ENCODE peak calls at places on chromosomes 1 and 21, in six cellular contexts. C is heart left ventricle, E is small intestine, G is colonic mucosa, K is BE2C, J is H9. Z is an unnamed sample. For H3K27me3 and H3K4me1, the result is how much of the 10 kb centered on the place peaks cover.

GRCh38 chr21:42406201-42406601 is 2.5 kb downstream of the UBASH3A start:
- DNase-seq in J (no peak), E (peak), C (no peak), K (no peak), G (no peak), Z (no peak)

GRCh38 chr1:221303623-221304022 is 424.4 kb downstream of the HLX start:
- DNase-seq in G (no peak), C (no peak), K (no peak), J (no peak), E (no peak), Z (no peak)

GRCh38 chr1:111323231-111323630 is 32.6 kb downstream of the CHIA start:
- DNase-seq in K (no peak), E (no peak), J (no peak), G (no peak), C (no peak), Z (no peak)

GRCh38 chr1:207838156-207839082 is 72.5 kb downstream of the CD34 start:
- DNase-seq in G (no peak), E (no peak), C (peak), K (no peak), J (no peak), Z (no peak)

GRCh38 chr1:235399661-235400060 is 32.4 kb downstream of the TBCE start:
- DNase-seq in C (no peak), G (no peak), E (no peak), K (peak), J (no peak), Z (no peak)

GRCh38 chr1:212346586-212346985 is 61.4 kb downstream of the PPP2R5A start:
- DNase-seq in E (no peak), J (no peak), K (no peak), C (no peak), G (no peak), Z (no peak)

GRCh38 chr1:29713857-29714256 is 477.5 kb downstream of the PTPRU start:
- DNase-seq in K (no peak), G (no peak), E (no peak), J (no peak), C (no peak), Z (no peak)

GRCh38 chr21:44890338-44890931 is 16.9 kb upstream of the PTTG1IP start:
- DNase-seq in G (no peak), C (peak), J (no peak), K (peak), E (no peak), Z (no peak)

GRCh38 chr1:198165927-198166647 is 9.3 kb downstream of the NEK7 start:
- DNase-seq in J (no peak), C (no peak), E (peak), G (no peak), K (no peak), Z (no peak)

GRCh38 chr1:178262101-178262500 is 168.2 kb downstream of the RASAL2 start:
- DNase-seq in G (no peak), C (no peak), E (no peak), J (no peak), K (no peak), Z (no peak)

GRCh38 chr1:198084509-198084908 is 72.3 kb upstream of the NEK7 start:
- DNase-seq in G (no peak), J (no peak), C (no peak), K (no peak), E (no peak), Z (no peak)

GRCh38 chr21:36422279-36423098 is 37.3 kb downstream of the CHAF1B start:
- DNase-seq in E (peak), J (peak), C (peak), K (peak), G (peak), Z (no peak)

GRCh38 chr1:201214461-201214860 is 23.8 kb downstream of the IGFN1 start:
- DNase-seq in J (peak), C (no peak), G (no peak), E (peak), K (no peak), Z (no peak)

GRCh38 chr1:84634536-84635205 is 55.6 kb downstream of the SSX2IP start:
- DNase-seq in E (peak), G (peak), C (no peak), K (no peak), J (no peak), Z (no peak)

GRCh38 chr1:32900371-32900955 is 726 bp downstream of the TMEM54 start:
- DNase-seq in G (no peak), J (no peak), E (peak), K (no peak), C (no peak), Z (no peak)

GRCh38 chr1:53678507-53678906 is 60.5 kb downstream of the GLIS1 start:
- DNase-seq in E (no peak), K (no peak), J (no peak), G (no peak), C (no peak), Z (no peak)

GRCh38 chr1:53111073-53111556 is 31.3 kb downstream of the SLC1A7 start:
- DNase-seq in K (no peak), G (peak), J (no peak), E (peak), C (no peak), Z (no peak)

GRCh38 chr1:153626929-153627796 is at the start of gene S100A13:
- DNase-seq in J (peak), E (peak), K (peak), G (peak), C (peak), Z (peak)

GRCh38 chr1:197180252-197180878 is 33.9 kb upstream of the ASPM start:
- DNase-seq in C (no peak), G (no peak), J (no peak), K (no peak), E (peak), Z (no peak)

GRCh38 chr1:233082778-233083550 is 132.6 kb downstream of the NTPCR start:
- DNase-seq in G (no peak), J (no peak), C (no peak), E (no peak), K (no peak), Z (no peak)

GRCh38 chr1:6724517-6725141 is 23.0 kb upstream of the DNAJC11 start:
- DNase-seq in J (no peak), K (no peak), G (no peak), E (no peak), C (no peak), Z (no peak)

GRCh38 chr21:41763398-41763931 is 3.4 kb downstream of the RIPK4 start:
- DNase-seq in J (no peak), K (no peak), E (no peak), C (no peak), G (no peak), Z (no peak)

GRCh38 chr21:32147041-32147440 is 131.8 kb downstream of the MIS18A start:
- DNase-seq in G (no peak), J (no peak), K (no peak), E (no peak), C (no peak), Z (no peak)

GRCh38 chr1:228293393-228293792 is 85.5 kb downstream of the OBSCN start:
- DNase-seq in J (no peak), C (peak), E (no peak), K (no peak), G (no peak), Z (no peak)

GRCh38 chr1:27382950-27383627 is at the start of gene CD164L2:
- DNase-seq in K (no peak), E (peak), G (peak), C (no peak), J (peak), Z (no peak)

GRCh38 chr1:8343464-8344001 is 25.6 kb downstream of the SLC45A1 start:
- DNase-seq in C (peak), G (peak), J (peak), E (no peak), K (no peak), Z (peak)

GRCh38 chr1:198493324-198493723 is 47.2 kb downstream of the ATP6V1G3 start:
- DNase-seq in G (no peak), K (no peak), C (no peak), J (no peak), E (no peak), Z (no peak)

GRCh38 chr1:73635021-73635420 is 563.0 kb downstream of the LRRIQ3 start:
- DNase-seq in C (no peak), E (peak), K (no peak), J (no peak), G (no peak), Z (no peak)

GRCh38 chr1:30126839-30127238 is 596.5 kb downstream of the MATN1 start:
- DNase-seq in J (no peak), K (no peak), E (no peak), G (no peak), C (no peak), Z (no peak)

GRCh38 chr1:191255354-191256057 is 777.8 kb upstream of the BRINP3 start:
- DNase-seq in J (no peak), E (no peak), G (no peak), C (no peak), K (no peak), Z (no peak)

GRCh38 chr1:75615664-75616435 is 4.9 kb upstream of the SLC44A5 start:
- DNase-seq in C (no peak), J (peak), G (peak), K (peak), E (no peak), Z (no peak)

DNA sequence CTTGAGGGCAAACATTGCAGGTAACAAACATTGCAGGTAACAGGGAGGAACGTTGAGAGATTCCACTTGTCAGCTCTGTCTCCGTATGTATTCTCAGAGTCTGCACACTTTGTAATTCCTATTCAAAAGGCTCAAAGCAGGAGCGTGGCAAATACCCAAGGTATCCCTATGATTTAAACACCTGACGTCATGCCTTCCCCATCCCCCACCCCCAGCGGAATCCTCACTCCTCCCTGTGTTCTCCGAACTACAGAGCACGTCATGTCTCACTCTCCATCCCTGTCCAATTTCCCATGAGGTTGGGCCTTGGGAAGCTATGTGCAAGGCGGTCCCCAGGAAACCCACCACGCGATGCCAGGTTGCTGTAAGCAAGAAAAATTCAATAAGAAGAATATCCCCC is 2.8 kb upstream of the LRRC38 start:
- DNase-seq in K (no peak), J (no peak), E (no peak), G (no peak), C (no peak), Z (no peak)
- H3K27me3 ChIP-seq in K (under half), J (under half), E (under half), G (under half), C (under half), Z (under half)

GRCh38 chr21:46079357-46080170 is 18.3 kb upstream of the COL6A2 start:
- DNase-seq in K (peak), E (no peak), J (peak), C (peak), G (no peak), Z (no peak)
- H3K4me1 ChIP-seq in K (under half), E (under half), J (under half), C (under half), G (under half), Z (under half)

GRCh38 chr1:244096066-244096610 is 45.1 kb downstream of the ZBTB18 start:
- DNase-seq in E (no peak), K (no peak), C (no peak), G (no peak), J (no peak), Z (no peak)
- H3K27me3 ChIP-seq in E (under half), K (under half), C (under half), G (under half), J (under half), Z (under half)

DNA sequence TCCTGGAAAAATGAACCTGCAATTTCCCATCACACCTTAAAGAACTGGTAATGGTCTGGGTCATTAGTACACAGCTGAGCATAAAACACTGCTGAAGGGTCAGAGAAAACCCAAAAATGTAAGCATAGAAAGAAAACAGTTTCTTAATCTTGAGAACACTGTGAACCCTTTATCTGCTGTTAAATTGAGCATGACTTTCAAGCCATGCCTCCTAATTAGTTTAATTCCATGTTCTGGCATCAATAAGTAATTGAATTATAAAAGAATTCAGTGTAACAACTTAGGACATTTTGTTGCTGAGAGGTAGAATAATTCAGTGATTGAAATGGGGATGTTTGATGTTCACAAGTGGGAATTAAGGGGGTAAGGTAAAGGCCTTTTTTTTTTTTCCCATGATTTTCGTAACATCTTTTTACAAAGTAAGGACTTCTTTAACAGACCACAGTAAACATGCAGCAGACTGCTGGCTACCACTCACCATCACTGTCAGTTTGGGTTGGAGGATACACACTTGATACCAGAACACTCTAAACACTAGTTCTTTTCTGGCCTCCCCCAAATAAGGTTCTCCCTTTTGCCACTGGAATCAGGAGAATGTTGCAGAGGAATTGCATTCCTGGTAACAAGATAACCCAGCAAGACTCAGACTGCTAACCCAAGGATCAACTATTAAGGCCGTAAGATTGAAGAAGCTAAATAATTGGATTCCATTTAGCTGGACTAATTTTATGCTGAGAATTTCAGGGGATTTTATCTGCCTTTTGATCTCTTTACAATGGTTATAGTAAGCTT is 3.0 kb downstream of the RWDD3 start:
- DNase-seq in E (no peak), G (no peak), C (no peak), J (no peak), K (no peak), Z (no peak)
- H3K4me1 ChIP-seq in E (under half), G (under half), C (under half), J (under half), K (under half), Z (under half)

DNA sequence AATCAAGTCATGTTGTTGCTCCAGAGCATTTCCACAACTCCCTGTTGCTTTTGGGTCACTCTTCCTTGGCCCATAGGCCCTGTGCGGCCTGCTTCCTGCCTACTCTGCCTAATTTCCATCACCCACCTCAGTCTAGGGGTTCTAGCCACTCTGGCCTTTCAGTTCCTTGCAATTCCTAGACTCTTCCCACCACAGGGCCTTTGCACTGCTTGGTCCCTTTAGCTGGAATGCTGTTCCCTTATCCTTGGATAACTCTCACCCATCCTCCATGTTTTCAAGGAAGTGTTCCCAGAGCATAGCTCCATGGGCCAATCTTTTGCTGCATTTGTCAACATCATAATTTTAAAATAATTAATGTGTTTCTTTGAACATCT is 18.7 kb downstream of the EPHB2 start:
- DNase-seq in J (no peak), G (no peak), C (no peak), K (no peak), E (no peak), Z (no peak)
- H3K27me3 ChIP-seq in J (under half), G (under half), C (under half), K (under half), E (under half), Z (under half)

DNA sequence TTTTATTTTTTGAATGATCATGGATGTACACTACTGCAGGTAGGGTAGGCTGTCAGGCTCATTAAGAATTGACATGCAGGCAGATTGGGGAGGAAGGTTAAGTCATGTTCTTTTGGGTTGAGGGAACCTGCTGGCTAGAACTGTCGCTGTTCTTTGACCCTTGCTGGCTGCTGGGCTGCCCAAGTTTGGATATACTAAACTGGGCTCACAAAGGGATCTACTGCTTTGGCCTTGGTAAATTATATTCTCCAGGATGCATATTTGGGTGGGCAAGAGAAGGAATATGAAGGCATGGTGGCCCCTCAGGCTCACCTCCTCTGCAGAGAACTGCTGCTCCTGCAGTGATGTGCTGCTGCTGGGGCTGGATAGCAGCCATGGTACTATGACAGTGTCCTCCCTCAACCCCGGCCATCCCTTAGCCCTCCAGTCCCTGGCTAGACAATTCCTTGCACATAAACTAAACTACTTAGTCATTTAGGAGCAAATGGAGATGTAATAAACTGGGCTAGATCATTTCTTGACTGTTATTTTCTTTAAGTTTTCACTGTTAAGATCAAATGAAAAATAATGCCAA is 6.1 kb downstream of the ATP1A1 start:
- DNase-seq in E (no peak), G (no peak), J (no peak), C (peak), K (no peak), Z (no peak)
- H3K4me1 ChIP-seq in E (under half), G (under half), J (under half), C (half or more), K (under half), Z (under half)

Z was measured in ascending aorta.